ENCODE peak calls at places on chromosomes 13 and 19, in nine cellular contexts. T is GM12892, C is heart left ventricle, Z is IMR-90, J is lower leg skin, V is breast epithelium, Q is ovary, W is tibial nerve, O is stomach. K is an unnamed sample.

GRCh38 chr19:13095934-13096890 is 6.4 kb downstream of the LYL1 start:
- DNase-seq in V (no peak), Q (peak), O (no peak), J (no peak), Z (no peak), C (no peak), W (no peak), T (no peak), K (no peak)

GRCh38 chr13:31064636-31065035 is 97.1 kb downstream of the HSPH1 start:
- DNase-seq in C (no peak), O (no peak), V (no peak), J (no peak), W (no peak), T (no peak), Q (no peak), Z (no peak), K (no peak)

GRCh38 chr13:100508391-100508790 is 80.2 kb downstream of the GGACT start:
- DNase-seq in W (no peak), T (no peak), C (no peak), Q (no peak), O (no peak), Z (no peak), V (no peak), J (no peak), K (no peak)

GRCh38 chr13:103351035-103351828 is 285.0 kb upstream of the SLC10A2 start:
- DNase-seq in J (no peak), V (no peak), W (no peak), Z (no peak), T (no peak), C (peak), Q (no peak), O (no peak), K (peak)

GRCh38 chr19:35354898-35355297 is 3.4 kb upstream of the FFAR3 start:
- DNase-seq in J (peak), C (no peak), Q (no peak), O (no peak), Z (no peak), W (no peak), V (no peak), T (no peak), K (no peak)

GRCh38 chr13:90184355-90184754 is 1163.1 kb upstream of the MIR17HG start:
- DNase-seq in J (no peak), T (no peak), O (no peak), Q (no peak), C (no peak), Z (no peak), W (no peak), V (no peak), K (no peak)

GRCh38 chr19:18700501-18701249 is 17.2 kb downstream of the CRTC1 start:
- DNase-seq in V (peak), O (peak), J (peak), W (peak), Z (peak), T (peak), C (peak), Q (peak), K (peak)

GRCh38 chr13:113211774-113212173 is 2.4 kb downstream of the CUL4A start:
- DNase-seq in J (no peak), W (no peak), Q (no peak), T (no peak), O (no peak), Z (no peak), V (no peak), C (no peak), K (no peak)

GRCh38 chr19:34067861-34068271 is 104.4 kb upstream of the LSM14A start:
- DNase-seq in O (no peak), T (no peak), V (no peak), W (no peak), C (no peak), Q (no peak), Z (peak), J (no peak), K (peak)

GRCh38 chr19:33905937-33906577 is 109.4 kb downstream of the KCTD15 start:
- DNase-seq in V (peak), C (peak), Z (no peak), W (no peak), O (peak), T (no peak), J (peak), Q (peak), K (no peak)

GRCh38 chr19:39038098-39038497 is 5.7 kb upstream of the FBXO27 start:
- DNase-seq in O (peak), C (no peak), T (no peak), W (no peak), V (peak), J (no peak), Q (no peak), Z (peak), K (peak)

GRCh38 chr19:35220315-35220921 is 8.1 kb downstream of the FAM187B start:
- DNase-seq in T (no peak), O (no peak), C (no peak), Q (no peak), W (no peak), V (no peak), J (peak), Z (no peak), K (no peak)

GRCh38 chr13:46176756-46177155 is 5.2 kb downstream of the LCP1 start:
- DNase-seq in O (no peak), W (peak), J (no peak), C (no peak), V (no peak), T (no peak), Z (no peak), Q (no peak), K (no peak)

GRCh38 chr13:29847501-29847983 is 2.9 kb downstream of the UBL3 start:
- DNase-seq in Q (no peak), Z (peak), V (no peak), C (no peak), J (no peak), O (no peak), T (no peak), W (peak), K (no peak)

GRCh38 chr19:33724021-33724722 is 72.5 kb upstream of the KCTD15 start:
- DNase-seq in T (no peak), V (no peak), C (no peak), Q (no peak), J (no peak), Z (no peak), W (no peak), O (no peak), K (no peak)

GRCh38 chr19:28242317-28242927 is 970.5 kb downstream of the UQCRFS1 start:
- DNase-seq in T (no peak), C (no peak), W (peak), J (no peak), Z (no peak), V (no peak), O (no peak), Q (no peak), K (peak)

GRCh38 chr13:30037306-30037705 is 186.9 kb upstream of the UBL3 start:
- DNase-seq in J (no peak), V (no peak), W (no peak), O (no peak), C (no peak), Q (no peak), Z (no peak), T (no peak), K (no peak)

GRCh38 chr13:95660981-95661581 is 15.9 kb upstream of the DNAJC3 start:
- DNase-seq in C (peak), T (no peak), Q (no peak), W (no peak), J (no peak), V (no peak), O (no peak), Z (peak), K (peak)

GRCh38 chr19:7385062-7385461 is 36.3 kb downstream of the ARHGEF18 start:
- DNase-seq in O (no peak), C (no peak), W (no peak), V (no peak), J (no peak), T (no peak), Q (no peak), Z (no peak), K (no peak)

GRCh38 chr13:112833551-112834257 is 135.3 kb upstream of the MCF2L start:
- DNase-seq in J (no peak), T (no peak), C (no peak), V (no peak), W (no peak), Q (no peak), O (no peak), Z (no peak), K (no peak)

GRCh38 chr19:30287259-30287658 is 84.9 kb upstream of the ZNF536 start:
- DNase-seq in Q (no peak), V (no peak), C (no peak), O (no peak), T (no peak), W (no peak), J (no peak), Z (no peak), K (no peak)

GRCh38 chr13:23160241-23161175 is 20.3 kb upstream of the SGCG start:
- DNase-seq in Q (no peak), Z (no peak), T (no peak), W (no peak), O (no peak), J (no peak), V (no peak), C (no peak), K (no peak)

GRCh38 chr19:51326216-51327065 is 15.0 kb downstream of the IGLON5 start:
- DNase-seq in C (no peak), O (no peak), W (no peak), Z (no peak), T (no peak), J (no peak), V (no peak), Q (no peak), K (no peak)

GRCh38 chr13:46893820-46894533 is 2.9 kb downstream of the HTR2A start:
- DNase-seq in C (peak), V (no peak), O (peak), W (peak), J (peak), T (peak), Q (peak), Z (peak), K (peak)

GRCh38 chr19:1395194-1396018 is 5.9 kb downstream of the GAMT start:
- DNase-seq in W (no peak), C (no peak), Z (no peak), V (no peak), J (no peak), Q (peak), T (no peak), O (peak), K (no peak)

GRCh38 chr13:88802886-88803285 is 1131.7 kb downstream of the SLITRK5 start:
- DNase-seq in J (no peak), W (no peak), V (no peak), Z (no peak), Q (no peak), C (no peak), O (no peak), T (no peak), K (no peak)

GRCh38 chr19:54164369-54165068 is 5.0 kb upstream of the LENG1 start:
- DNase-seq in W (peak), O (peak), Q (peak), Z (peak), C (peak), V (no peak), T (no peak), J (peak), K (no peak)

DNA sequence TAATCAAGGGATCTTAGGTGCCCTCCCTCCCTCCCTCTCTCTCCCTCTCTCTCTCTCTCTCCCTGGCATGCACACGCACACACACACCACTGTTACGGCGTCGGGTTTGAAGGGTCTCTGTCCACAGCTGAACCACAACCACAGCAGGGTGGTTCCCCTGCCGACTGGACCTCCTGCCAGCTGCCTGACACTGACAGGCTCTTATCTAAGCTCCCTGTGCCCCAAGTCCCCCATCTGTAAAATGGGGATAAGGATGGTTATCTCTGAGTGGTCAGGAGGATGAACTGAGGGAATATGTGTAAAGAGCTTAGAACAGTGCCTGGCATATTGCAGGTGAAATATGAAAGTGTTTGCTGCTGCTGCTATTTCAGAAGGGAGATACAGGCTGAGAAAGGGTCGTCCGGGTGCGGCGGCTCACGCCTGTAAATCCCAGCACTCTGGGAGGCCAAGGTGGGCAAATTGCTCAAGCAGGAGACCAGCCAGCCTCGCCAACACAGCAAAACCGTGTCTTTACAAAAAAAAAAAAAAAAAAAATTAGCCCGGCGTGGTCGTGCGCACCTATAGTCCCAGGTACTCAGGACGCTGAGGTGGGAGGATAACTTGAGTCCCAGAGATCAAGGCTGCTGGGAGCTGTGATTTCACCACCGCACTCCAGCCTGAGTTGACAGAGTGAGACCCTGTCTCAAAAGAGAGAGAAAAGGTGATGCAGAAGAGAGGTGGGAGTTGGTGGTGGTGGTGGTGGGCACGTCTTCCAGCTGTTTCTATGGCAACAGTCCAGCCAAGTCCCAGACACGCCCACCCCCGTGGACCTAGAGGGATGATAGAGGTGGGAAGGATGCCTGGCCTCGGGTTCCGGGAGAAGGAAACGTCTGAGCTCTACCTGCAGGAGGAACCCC is 972 bp upstream of the SHISA7 start:
- DNase-seq in O (no peak), J (no peak), V (no peak), C (no peak), W (no peak), Z (no peak), Q (no peak), T (no peak), K (no peak)
- TF ChIP-seq POLR2A in O (no peak), J (no peak), V (no peak), C (no peak), W (no peak), Z (no peak), Q (no peak), T (no peak), K (no peak)

GRCh38 chr19:48856921-48857320 is 11.5 kb downstream of the PLEKHA4 start:
- DNase-seq in C (no peak), Q (no peak), T (no peak), Z (no peak), O (no peak), J (no peak), W (no peak), V (no peak), K (no peak)

GRCh38 chr19:48861313-48861712 is 7.1 kb downstream of the PLEKHA4 start:
- DNase-seq in C (no peak), T (no peak), W (no peak), Q (no peak), O (no peak), V (no peak), Z (no peak), J (no peak), K (no peak)

GRCh38 chr19:48858984-48859710 is 9.3 kb downstream of the PLEKHA4 start:
- DNase-seq in W (no peak), Z (no peak), O (no peak), C (peak), V (no peak), J (no peak), Q (no peak), T (peak), K (no peak)

GRCh38 chr19:48862827-48863226 is 5.6 kb downstream of the PLEKHA4 start:
- DNase-seq in W (no peak), T (no peak), C (no peak), O (no peak), J (no peak), Z (no peak), V (no peak), Q (no peak), K (no peak)

DNA sequence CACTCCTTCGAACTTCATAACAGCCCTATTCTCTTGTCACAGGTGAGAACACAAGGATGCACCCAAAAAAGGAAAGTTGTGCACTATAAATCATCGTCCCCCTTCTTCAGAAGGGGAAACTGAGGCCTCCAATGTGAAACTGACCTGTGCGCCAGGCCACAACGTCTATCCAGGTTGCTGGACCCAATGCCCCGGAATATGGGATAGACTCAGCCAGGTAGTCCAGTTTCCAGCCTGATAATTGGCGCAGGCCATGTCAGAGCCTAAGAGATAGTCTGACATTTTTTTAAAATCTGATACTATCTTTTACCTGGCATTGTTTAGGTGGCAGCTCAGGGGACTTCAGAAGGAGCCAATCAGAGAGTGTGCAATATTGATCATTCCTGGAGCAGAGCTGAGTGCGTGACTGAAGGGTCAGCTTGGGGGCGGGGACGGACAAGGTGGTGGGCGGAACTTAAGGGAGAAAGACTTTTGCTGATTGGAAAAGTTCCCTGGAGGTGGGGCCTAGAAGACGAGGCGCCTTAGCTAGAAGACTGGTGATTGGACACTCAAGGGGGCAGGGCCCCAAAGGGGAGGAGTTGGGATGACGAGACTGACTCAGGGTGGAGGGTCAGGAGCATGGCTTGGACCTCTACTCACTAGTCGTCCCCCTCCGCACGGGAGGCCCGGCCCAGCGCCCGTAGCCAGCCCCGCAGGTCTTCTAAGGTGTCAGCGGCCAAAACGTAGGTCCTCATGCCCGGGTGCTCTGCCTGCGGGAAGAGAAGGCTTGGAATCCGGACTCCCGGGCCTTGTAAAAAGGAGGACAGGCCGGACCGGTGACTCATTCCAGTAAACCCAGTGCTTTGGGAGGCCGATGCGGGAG is 8.5 kb downstream of the PLEKHA4 start:
- DNase-seq in Z (no peak), C (peak), Q (no peak), T (no peak), J (no peak), V (no peak), O (no peak), W (no peak), K (no peak)
- TF ChIP-seq POLR2A in Z (no peak), C (no peak), Q (no peak), T (no peak), J (no peak), V (no peak), O (no peak), W (no peak), K (no peak)

DNA sequence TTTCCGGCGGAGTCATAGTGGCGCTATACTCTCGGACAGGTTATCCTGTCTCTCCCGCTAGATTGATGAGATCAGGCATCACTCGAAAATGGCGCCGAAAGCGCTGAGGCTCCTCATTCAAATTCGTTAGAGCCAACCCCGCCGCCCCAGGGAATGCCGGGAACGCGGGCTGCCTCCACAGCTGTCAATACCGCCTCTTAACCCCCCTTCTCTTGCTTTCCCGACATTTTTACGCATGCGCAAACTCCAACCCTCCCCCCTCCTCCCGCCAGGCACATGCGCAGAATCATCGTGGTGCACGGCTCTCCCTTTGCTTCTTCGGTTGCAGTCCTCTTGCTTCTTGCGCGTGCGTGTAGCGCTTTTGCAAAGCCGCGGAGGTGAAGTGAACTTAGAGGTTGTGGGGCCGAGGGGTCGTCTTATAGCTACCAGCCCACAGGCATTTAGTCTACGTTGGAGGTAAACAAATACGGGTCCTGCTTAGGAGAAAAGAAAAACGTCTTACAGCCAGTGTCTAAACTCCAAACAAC is 66.7 kb downstream of the KCNRG start:
- DNase-seq in T (peak), W (peak), Z (peak), O (peak), Q (peak), V (peak), J (peak), C (peak), K (peak)
- TF ChIP-seq POLR2A in T (peak), W (peak), Z (peak), O (no peak), Q (no peak), V (no peak), J (no peak), C (no peak), K (peak)

GRCh38 chr19:10557603-10558197 is 8.1 kb downstream of the KRI1 start:
- DNase-seq in T (no peak), O (no peak), Z (no peak), W (no peak), J (no peak), Q (peak), C (no peak), V (no peak), K (no peak)
- TF ChIP-seq POLR2A in T (peak), O (no peak), Z (no peak), W (no peak), J (no peak), Q (no peak), C (no peak), V (no peak), K (no peak)

DNA sequence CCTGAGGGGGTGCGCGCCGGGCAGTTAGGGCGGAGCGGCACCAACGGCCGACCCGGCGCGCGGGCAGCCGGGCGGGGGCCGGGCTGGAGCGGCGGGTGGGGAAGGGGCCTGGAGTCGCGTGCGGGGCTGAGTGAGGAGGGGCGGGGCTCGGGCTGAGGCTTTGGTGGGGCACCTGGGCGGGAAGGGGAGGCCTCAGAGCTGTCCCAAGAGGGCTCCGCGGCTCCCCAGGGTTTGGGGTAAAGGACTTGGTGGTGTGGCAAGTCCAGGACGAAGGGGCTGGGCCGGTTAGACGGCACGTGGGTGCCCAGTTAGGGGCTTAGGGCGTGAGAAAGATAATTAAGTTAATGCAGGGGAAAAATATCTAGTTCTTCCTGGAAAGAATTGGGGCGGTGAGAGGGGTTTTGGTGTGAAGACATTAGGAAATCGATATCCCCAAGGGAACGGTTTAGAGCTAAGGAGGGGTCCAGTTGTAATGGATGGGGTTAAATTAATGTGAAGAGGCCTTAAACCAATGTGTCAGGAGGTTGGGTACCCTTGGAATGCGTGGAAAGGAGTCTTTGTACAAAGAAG is 494 bp downstream of the ZNF574 start:
- DNase-seq in Q (no peak), C (no peak), T (no peak), O (no peak), Z (no peak), V (peak), J (peak), W (peak), K (no peak)
- TF ChIP-seq POLR2A in Q (no peak), C (no peak), T (no peak), O (no peak), Z (no peak), V (no peak), J (no peak), W (no peak), K (no peak)

GRCh38 chr19:56372281-56372680 is 21.1 kb downstream of the ZNF582 start:
- DNase-seq in C (no peak), W (no peak), Q (no peak), J (no peak), O (no peak), Z (no peak), T (no peak), V (no peak), K (no peak)

GRCh38 chr19:56369886-56370676 is 23.3 kb downstream of the ZNF582 start:
- DNase-seq in T (no peak), O (no peak), C (no peak), Z (no peak), Q (no peak), V (no peak), W (no peak), J (no peak), K (no peak)

GRCh38 chr19:56367829-56368711 is 25.3 kb downstream of the ZNF582 start:
- DNase-seq in O (peak), C (peak), T (peak), Z (peak), J (peak), Q (peak), V (peak), W (peak), K (no peak)
- TF ChIP-seq POLR2A in O (no peak), C (no peak), T (peak), Z (peak), J (no peak), Q (peak), V (no peak), W (no peak), K (peak)

GRCh38 chr13:43154083-43154739 is 130.8 kb downstream of the DNAJC15 start:
- DNase-seq in W (no peak), O (no peak), C (no peak), Q (no peak), V (no peak), J (no peak), T (no peak), Z (no peak), K (no peak)
- TF ChIP-seq POLR2A in W (no peak), O (no peak), C (no peak), Q (no peak), V (no peak), J (no peak), T (no peak), Z (no peak), K (no peak)